ENCODE peak calls at places on chromosomes 6 and 20, in four cellular contexts. R, T, L and O are unnamed samples.

GRCh38 chr20:41889871-41890224 is 271.7 kb upstream of the CHD6 start:
- DNase-seq in T (no peak), R (no peak), L (peak), O (no peak)

GRCh38 chr6:118902731-118903130 is 8.8 kb downstream of the ASF1A start:
- DNase-seq in R (no peak), T (peak), L (peak), O (peak)

GRCh38 chr6:144493035-144493910 is 208.1 kb downstream of the UTRN start:
- DNase-seq in R (no peak), T (peak), L (peak), O (peak)

GRCh38 chr20:3876676-3877075 is 12.5 kb upstream of the PANK2 start:
- DNase-seq in R (no peak), L (no peak), T (peak), O (no peak)

GRCh38 chr6:125075741-125076481 is 77.7 kb upstream of the TPD52L1 start:
- DNase-seq in R (no peak), T (no peak), L (no peak), O (no peak)

GRCh38 chr20:15600565-15600964 is 972.7 kb downstream of the KIF16B start:
- DNase-seq in L (no peak), R (no peak), T (no peak), O (no peak)

GRCh38 chr20:37734228-37734980 is 40.6 kb downstream of the CTNNBL1 start:
- DNase-seq in L (no peak), T (peak), R (no peak), O (peak)

GRCh38 chr20:5730131-5730530 is 20.1 kb upstream of the SHLD1 start:
- DNase-seq in R (no peak), T (no peak), L (no peak), O (no peak)

DNA sequence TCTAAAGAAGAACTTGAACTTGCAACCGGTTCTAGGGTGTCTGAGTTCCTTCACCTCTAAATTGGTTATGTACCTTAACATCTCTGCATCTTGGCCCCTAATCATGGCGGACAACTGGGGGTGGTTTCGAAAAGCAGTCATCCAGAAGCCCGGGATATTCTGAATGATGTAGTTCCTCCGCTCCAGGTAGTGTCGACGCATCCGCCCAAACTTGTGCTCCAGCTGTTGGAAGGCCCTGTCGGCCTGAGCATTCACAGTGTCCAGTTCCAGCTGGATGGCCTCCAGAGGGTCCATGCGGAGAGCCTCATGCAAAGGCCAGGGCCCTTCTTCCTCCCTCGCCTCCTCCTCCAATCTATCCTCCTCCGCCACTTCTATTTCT is 888 bp downstream of the TSPYL1 start:
- DNase-seq in R (peak), L (no peak), T (peak), O (peak)
- H3K4me3 ChIP-seq in R (peak), L (peak), T (peak), O (peak)

GRCh38 chr6:117497237-117497636 is 14.8 kb downstream of the DCBLD1 start:
- DNase-seq in L (no peak), T (no peak), R (no peak), O (no peak)
- H3K4me3 ChIP-seq in L (no peak), T (no peak), R (no peak), O (no peak)

GRCh38 chr20:36572701-36573102 is 695 bp upstream of the TGIF2 start:
- DNase-seq in T (peak), L (peak), R (peak), O (no peak)

GRCh38 chr20:36569847-36570429 is 3.5 kb upstream of the TGIF2 start:
- DNase-seq in R (no peak), T (peak), L (peak), O (peak)

GRCh38 chr20:36573798-36574277 is 441 bp downstream of the TGIF2 start:
- DNase-seq in L (peak), T (no peak), R (no peak), O (no peak)

GRCh38 chr20:36573103-36573797 is at the start of gene TGIF2:
- DNase-seq in L (peak), R (peak), T (peak), O (peak)

GRCh38 chr20:36571564-36572504 is 1.6 kb upstream of the TGIF2 start:
- DNase-seq in R (no peak), T (no peak), L (no peak), O (no peak)
- H3K4me3 ChIP-seq in R (no peak), T (no peak), L (no peak), O (no peak)

GRCh38 chr6:1613631-1614447 is 4.1 kb downstream of the FOXC1 start:
- DNase-seq in L (peak), T (peak), R (no peak), O (peak)
- H3K4me3 ChIP-seq in L (peak), T (peak), R (no peak), O (peak)

GRCh38 chr6:36586606-36587005 is 7.6 kb upstream of the SRSF3 start:
- DNase-seq in T (no peak), R (no peak), L (no peak), O (no peak)

GRCh38 chr6:36592221-36592655 is 1.9 kb upstream of the SRSF3 start:
- DNase-seq in L (no peak), T (no peak), R (no peak), O (no peak)

GRCh38 chr6:36594816-36595167 is 630 bp downstream of the SRSF3 start:
- DNase-seq in T (no peak), R (no peak), L (no peak), O (no peak)

GRCh38 chr6:36594029-36594815 is at the start of gene SRSF3:
- DNase-seq in T (peak), L (peak), R (peak), O (peak)

DNA sequence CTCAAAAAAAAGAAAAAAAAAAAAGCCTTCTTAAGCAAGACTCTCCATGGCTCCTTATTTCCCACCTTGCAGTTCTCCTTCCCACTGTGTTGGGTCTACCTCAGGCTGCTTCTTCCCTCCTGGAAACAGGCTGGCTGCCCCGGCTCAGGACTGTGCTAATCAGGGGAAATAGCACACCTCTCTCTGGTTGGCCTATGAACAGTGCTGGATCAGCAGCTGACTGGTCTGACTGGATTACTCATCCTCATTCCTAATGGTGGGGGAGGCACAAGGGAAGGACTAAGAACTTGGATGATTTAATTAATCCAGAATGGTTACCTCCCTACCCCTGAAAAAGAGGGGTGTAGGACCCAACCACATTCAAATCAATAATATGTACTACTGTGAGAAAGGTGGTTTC is 3.9 kb upstream of the SRSF3 start:
- DNase-seq in T (peak), R (no peak), L (peak), O (peak)
- H3K4me3 ChIP-seq in T (no peak), R (no peak), L (no peak), O (no peak)

DNA sequence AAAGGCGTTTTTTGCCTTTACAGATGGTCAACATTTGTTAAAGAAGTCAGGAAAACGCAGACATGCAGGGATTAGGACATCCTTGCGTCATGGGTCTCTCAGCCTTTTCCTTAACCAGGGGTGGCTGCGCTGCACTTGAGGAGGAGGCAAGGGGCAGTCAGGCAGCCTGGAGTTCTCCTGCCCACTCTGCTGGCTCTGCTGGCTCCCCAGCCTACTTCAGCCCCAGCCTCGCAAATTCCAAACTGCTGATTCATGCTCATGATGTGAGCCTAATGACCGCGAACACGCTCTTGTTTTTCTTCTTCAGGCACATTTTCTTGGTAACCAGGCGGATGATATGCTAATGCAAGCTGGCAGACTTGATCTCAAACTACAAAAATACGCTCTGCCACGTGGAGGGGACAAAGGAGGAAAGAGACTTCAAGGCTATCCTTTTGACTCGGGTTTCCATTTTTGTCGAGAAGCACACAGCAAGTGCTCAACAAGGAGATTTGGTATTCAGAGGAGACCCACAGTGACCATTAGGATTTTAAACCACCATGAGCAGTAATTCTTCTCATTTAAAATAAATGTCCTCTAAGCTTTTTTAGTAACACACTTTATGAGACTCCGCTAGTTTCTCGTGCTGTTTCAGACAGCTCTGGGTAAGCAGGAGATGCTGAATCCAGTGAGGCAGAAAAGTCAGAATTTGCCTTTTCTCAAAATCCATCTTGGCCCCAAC is 290.2 kb upstream of the STXBP5 start:
- DNase-seq in L (peak), T (peak), R (peak), O (peak)
- H3K4me3 ChIP-seq in L (peak), T (peak), R (no peak), O (peak)

GRCh38 chr6:136766274-136766673 is 26.0 kb downstream of the MAP3K5 start:
- DNase-seq in R (peak), L (no peak), T (no peak), O (no peak)
- H3K4me3 ChIP-seq in R (no peak), L (no peak), T (no peak), O (no peak)